ENCODE peak calls at places on chromosomes 13 and 19, in five cellular contexts. J is ovary, E is psoas muscle, H is body of pancreas, U is left ventricle myocardium inferior. S is an unnamed sample.
A peak's percentile ranks its signal among the peaks of the same experiment; 100 is the strongest.

GRCh38 chr13:97125810-97126738 is 96.1 kb upstream of the MBNL2 start:
- DNase-seq in J (no peak), E (peak; percentile 71), H (no peak), U (peak; percentile 23), S (no peak)

GRCh38 chr13:24627090-24627714 is 53.0 kb upstream of the ATP12A start:
- DNase-seq in J (no peak), E (no peak), H (peak; percentile 42), U (no peak), S (peak; percentile 63)

GRCh38 chr19:8561071-8561764 is 16.0 kb downstream of the MYO1F start:
- DNase-seq in J (no peak), E (no peak), H (no peak), U (no peak), S (no peak)

GRCh38 chr13:99363949-99364348 is 56.8 kb upstream of the GPR183 start:
- DNase-seq in J (no peak), E (no peak), H (no peak), U (no peak), S (no peak)

GRCh38 chr19:4061178-4061682 is 5.5 kb downstream of the ZBTB7A start:
- DNase-seq in J (peak; percentile 78), E (peak; percentile 94), H (peak; percentile 90), U (peak; percentile 85), S (no peak)

GRCh38 chr13:83618966-83619365 is 263.3 kb downstream of the SLITRK1 start:
- DNase-seq in J (no peak), E (no peak), H (no peak), U (no peak), S (no peak)

GRCh38 chr19:38289955-38290354 is 14.1 kb upstream of the C19orf33 start:
- DNase-seq in J (no peak), E (no peak), H (no peak), U (no peak), S (no peak)

GRCh38 chr19:18006895-18007604 is 920 bp upstream of the ARRDC2 start:
- DNase-seq in J (peak; percentile 90), E (peak; percentile 93), H (peak; percentile 88), U (peak; percentile 81), S (peak; percentile 82)

GRCh38 chr13:44974056-44974798 is 15.0 kb downstream of the NUFIP1 start:
- DNase-seq in J (no peak), E (no peak), H (no peak), U (no peak), S (no peak)

GRCh38 chr13:27619093-27619705 is 1.1 kb downstream of the LNX2 start:
- DNase-seq in J (no peak), E (no peak), H (peak; percentile 54), U (no peak), S (no peak)

GRCh38 chr19:1441022-1441426 is 2.8 kb downstream of the RPS15 start:
- DNase-seq in J (peak; percentile 33), E (no peak), H (no peak), U (no peak), S (no peak)
- H3K4me1 ChIP-seq in J (peaks cover 11% of the 10 kb centered on the region), E (peaks cover 36% of the 10 kb centered on the region), H (peaks cover 41% of the 10 kb centered on the region), U (peaks cover 51% of the 10 kb centered on the region), S (peaks cover 5% of the 10 kb centered on the region)

DNA sequence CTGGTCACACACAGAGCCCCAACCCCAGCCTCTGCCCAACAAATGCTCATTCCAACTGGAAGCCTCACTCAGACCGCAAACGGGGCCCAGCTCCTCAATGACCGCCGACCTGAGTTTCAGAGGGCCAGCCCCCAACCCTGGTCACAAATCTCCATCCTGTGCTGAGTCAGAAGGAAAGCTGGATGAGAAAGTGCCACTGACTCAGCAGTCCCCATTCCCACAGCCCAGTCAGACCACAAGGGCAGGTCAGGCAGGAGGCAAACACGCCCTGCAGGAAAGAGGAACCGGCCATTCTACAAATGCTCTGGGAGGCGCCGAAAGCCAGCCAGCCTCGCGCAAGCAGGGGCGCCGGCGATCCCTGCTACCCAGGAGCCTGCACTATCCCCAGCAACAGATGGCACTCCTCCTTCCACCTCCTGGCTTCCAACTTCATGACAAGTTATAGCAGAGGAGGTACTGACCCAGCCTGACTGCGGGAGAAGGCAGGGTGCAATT is 14.1 kb upstream of the PRKD2 start:
- DNase-seq in J (no peak), E (peak; percentile 72), H (no peak), U (no peak), S (no peak)
- H3K4me1 ChIP-seq in J (no peaks in the 10 kb centered on the region), E (no peaks in the 10 kb centered on the region), H (no peaks in the 10 kb centered on the region), U (peaks cover 51% of the 10 kb centered on the region), S (no peaks in the 10 kb centered on the region)

GRCh38 chr13:46270416-46270815 is 58.7 kb downstream of the LRRC63 start:
- DNase-seq in J (no peak), E (no peak), H (no peak), U (no peak), S (no peak)

GRCh38 chr13:46265292-46265691 is 53.6 kb downstream of the LRRC63 start:
- DNase-seq in J (no peak), E (no peak), H (no peak), U (no peak), S (no peak)

DNA sequence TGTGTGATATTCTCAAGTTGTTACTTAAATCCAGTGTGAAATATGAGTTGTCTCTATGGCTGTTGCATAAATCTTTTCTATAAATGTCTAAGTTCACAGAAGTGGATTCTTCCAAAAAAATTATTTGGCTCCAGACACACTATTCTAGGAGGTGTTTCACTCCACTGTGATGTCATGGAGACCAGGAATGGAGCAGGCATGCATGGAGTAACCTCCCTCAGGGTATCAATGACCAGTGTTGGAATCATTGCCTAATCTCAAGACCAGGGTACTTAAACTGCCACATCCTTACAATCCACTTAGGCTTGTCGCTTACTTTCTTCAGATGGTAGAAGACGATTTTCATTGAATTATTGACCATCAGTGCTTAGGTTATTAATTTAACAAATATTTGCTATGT is 55.4 kb downstream of the LRRC63 start:
- DNase-seq in J (no peak), E (no peak), H (no peak), U (no peak), S (no peak)
- H3K4me1 ChIP-seq in J (no peaks in the 10 kb centered on the region), E (no peaks in the 10 kb centered on the region), H (no peaks in the 10 kb centered on the region), U (no peaks in the 10 kb centered on the region), S (peaks cover 1% of the 10 kb centered on the region)

DNA sequence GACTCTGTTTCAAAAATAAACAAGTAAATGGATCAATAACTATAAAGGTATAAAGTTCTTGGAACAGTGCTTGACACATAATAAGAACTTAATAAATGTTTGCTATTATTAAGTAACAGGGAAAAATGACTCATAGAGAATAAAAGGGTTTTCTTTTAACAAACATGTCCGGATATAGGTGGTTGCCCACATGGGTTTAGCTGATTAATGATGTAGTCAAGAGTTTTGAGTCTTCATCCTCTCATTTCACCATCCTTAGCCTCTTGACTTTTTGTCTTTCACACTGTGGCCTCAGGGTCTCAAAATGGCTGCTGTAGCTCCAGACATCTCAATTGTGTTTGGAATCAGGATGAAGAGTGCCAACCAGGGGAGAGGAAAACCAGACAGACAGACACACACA is 98.0 kb downstream of the HSPH1 start:
- DNase-seq in J (no peak), E (no peak), H (no peak), U (no peak), S (no peak)
- H3K4me1 ChIP-seq in J (no peaks in the 10 kb centered on the region), E (no peaks in the 10 kb centered on the region), H (no peaks in the 10 kb centered on the region), U (no peaks in the 10 kb centered on the region), S (peaks cover 1% of the 10 kb centered on the region)